ENCODE peak calls at places on chromosomes 6 and 20, in ten cellular contexts. D is iPS DF 6.9; G is CD4-positive, alpha-beta memory T cell; P is heart right ventricle; E is GM23338; H is psoas muscle; Y is mesendoderm; U is GM23248; M is epithelial cell of prostate; O is small intestine. K is an unnamed sample.

GRCh38 chr20:36093025-36093803 is 61.3 kb upstream of the EPB41L1 start:
- DNase-seq in Y (no peak), P (peak), D (no peak), E (no peak), O (peak), U (peak), M (no peak), H (peak), G (peak), K (no peak)

GRCh38 chr20:50286609-50287008 is 96.0 kb downstream of the CEBPB start:
- DNase-seq in O (no peak), D (no peak), Y (peak), P (no peak), M (no peak), U (peak), H (peak), G (no peak), E (no peak), K (peak)

GRCh38 chr6:153056308-153056707 is 53.8 kb upstream of the MTRF1L start:
- DNase-seq in G (no peak), Y (peak), E (no peak), M (no peak), H (no peak), O (no peak), P (no peak), U (no peak), D (no peak), K (no peak)

GRCh38 chr6:86331265-86331840 is 606.0 kb upstream of the HTR1E start:
- DNase-seq in E (no peak), D (no peak), P (no peak), H (no peak), U (no peak), G (no peak), Y (peak), O (no peak), M (no peak), K (no peak)

GRCh38 chr20:55701467-55701866 is 303.9 kb downstream of the CBLN4 start:
- DNase-seq in G (no peak), O (no peak), U (no peak), E (no peak), Y (no peak), D (no peak), H (no peak), M (no peak), P (no peak), K (no peak)

GRCh38 chr20:63163596-63164560 is 52.1 kb downstream of the YTHDF1 start:
- DNase-seq in O (no peak), M (no peak), D (no peak), Y (no peak), H (peak), G (no peak), P (peak), E (no peak), U (no peak), K (no peak)

GRCh38 chr6:127933852-127934840 is 33.3 kb upstream of the THEMIS start:
- DNase-seq in M (no peak), U (no peak), E (no peak), P (no peak), H (no peak), Y (peak), O (peak), G (peak), D (no peak), K (no peak)

GRCh38 chr6:125989631-125990030 is 3.3 kb downstream of the TRMT11 start:
- DNase-seq in H (no peak), Y (peak), E (peak), M (no peak), P (no peak), G (no peak), D (no peak), O (peak), U (no peak), K (no peak)

GRCh38 chr6:41581381-41581991 is 35.3 kb downstream of the FOXP4 start:
- DNase-seq in H (peak), O (no peak), G (no peak), U (peak), M (no peak), P (peak), Y (no peak), D (no peak), E (no peak), K (peak)

GRCh38 chr20:7744411-7744810 is 195.8 kb downstream of the HAO1 start:
- DNase-seq in G (no peak), Y (peak), E (no peak), H (no peak), P (no peak), O (no peak), M (peak), U (peak), D (no peak), K (peak)

GRCh38 chr6:11198663-11199603 is 33.5 kb downstream of the NEDD9 start:
- DNase-seq in G (peak), P (no peak), H (no peak), M (no peak), Y (no peak), O (no peak), E (no peak), U (no peak), D (no peak), K (no peak)

GRCh38 chr6:31114540-31114876 is at the start of gene PSORS1C1:
- DNase-seq in U (peak), D (no peak), Y (peak), G (no peak), E (peak), M (peak), H (peak), P (peak), O (peak), K (peak)

GRCh38 chr6:38143191-38144154 is 323.9 kb downstream of the ZFAND3 start:
- DNase-seq in O (no peak), Y (no peak), H (no peak), E (no peak), U (no peak), G (no peak), P (no peak), M (no peak), D (no peak), K (no peak)

GRCh38 chr20:64047968-64048401 is 1.5 kb downstream of the SOX18 start:
- DNase-seq in P (no peak), U (no peak), Y (no peak), E (peak), D (no peak), M (no peak), O (no peak), G (no peak), H (no peak), K (no peak)

GRCh38 chr6:90066715-90067114 is 172.4 kb downstream of the GJA10 start:
- DNase-seq in E (no peak), D (no peak), O (no peak), G (no peak), P (no peak), U (peak), Y (no peak), H (no peak), M (no peak), K (no peak)

GRCh38 chr6:17881085-17881883 is 106.2 kb downstream of the KIF13A start:
- DNase-seq in D (no peak), G (no peak), H (no peak), E (no peak), M (no peak), O (no peak), U (no peak), P (peak), Y (no peak), K (no peak)

GRCh38 chr20:38941726-38942389 is 15.6 kb downstream of the FAM83D start:
- DNase-seq in P (no peak), E (no peak), H (no peak), O (peak), G (no peak), Y (no peak), M (no peak), D (no peak), U (no peak), K (no peak)

GRCh38 chr6:31534521-31535040 is 5.8 kb downstream of the MCCD1 start:
- DNase-seq in E (no peak), H (no peak), G (no peak), P (no peak), Y (no peak), D (no peak), M (no peak), U (no peak), O (no peak), K (no peak)

GRCh38 chr6:122126894-122127293 is 272.6 kb upstream of the HSF2 start:
- DNase-seq in E (no peak), H (no peak), G (no peak), U (no peak), Y (no peak), D (no peak), M (no peak), P (no peak), O (no peak), K (no peak)

GRCh38 chr6:40954446-40955180 is 84.4 kb downstream of the UNC5CL start:
- DNase-seq in D (no peak), Y (no peak), U (no peak), H (no peak), O (no peak), M (no peak), E (no peak), P (no peak), G (no peak), K (no peak)

GRCh38 chr6:85421963-85422362 is 27.9 kb upstream of the NT5E start:
- DNase-seq in O (no peak), D (no peak), H (no peak), U (peak), P (no peak), M (no peak), Y (no peak), E (no peak), G (no peak), K (no peak)

GRCh38 chr6:159017757-159018559 is 18.0 kb upstream of the RSPH3 start:
- DNase-seq in D (no peak), Y (no peak), P (no peak), U (no peak), H (no peak), O (no peak), G (no peak), M (no peak), E (no peak), K (no peak)

GRCh38 chr6:168163096-168163731 is 84.2 kb upstream of the FRMD1 start:
- DNase-seq in H (no peak), D (no peak), P (no peak), U (no peak), G (no peak), Y (no peak), E (no peak), M (no peak), O (no peak), K (no peak)

GRCh38 chr20:13261460-13262301 is 40.6 kb downstream of the ISM1 start:
- DNase-seq in E (peak), O (peak), U (peak), D (peak), G (peak), Y (peak), M (no peak), P (peak), H (peak), K (peak)

GRCh38 chr6:152233547-152234320 is 403.4 kb downstream of the SYNE1 start:
- DNase-seq in G (peak), O (no peak), M (no peak), P (no peak), U (no peak), Y (no peak), H (no peak), D (no peak), E (no peak), K (no peak)

GRCh38 chr6:166237611-166238010 is 70.0 kb upstream of the TBXT start:
- DNase-seq in P (no peak), G (no peak), M (no peak), U (peak), O (no peak), Y (peak), E (no peak), H (no peak), D (no peak), K (no peak)

GRCh38 chr6:136594671-136595070 is 44.4 kb upstream of the MAP7 start:
- DNase-seq in G (no peak), U (no peak), O (no peak), Y (no peak), E (no peak), H (no peak), M (no peak), P (no peak), D (no peak), K (no peak)

GRCh38 chr6:36132221-36132895 is 2.0 kb downstream of the MAPK13 start:
- DNase-seq in H (no peak), Y (peak), E (no peak), O (no peak), U (no peak), P (no peak), D (no peak), G (no peak), M (no peak), K (no peak)

GRCh38 chr6:118309337-118310093 is 238.6 kb upstream of the PLN start:
- DNase-seq in E (no peak), G (no peak), D (no peak), P (no peak), H (no peak), O (no peak), Y (no peak), M (no peak), U (no peak), K (no peak)

GRCh38 chr6:27297857-27298730 is 14.0 kb downstream of the POM121L2 start:
- DNase-seq in O (no peak), U (peak), P (no peak), M (no peak), E (peak), D (no peak), G (no peak), Y (peak), H (no peak), K (no peak)

GRCh38 chr6:6622557-6622956 is 34.0 kb downstream of the LY86 start:
- DNase-seq in G (no peak), M (no peak), H (no peak), O (no peak), P (no peak), U (no peak), Y (no peak), E (no peak), D (no peak), K (no peak)

GRCh38 chr6:96301023-96301422 is 220.6 kb upstream of the UFL1 start:
- DNase-seq in P (no peak), E (no peak), U (no peak), M (no peak), Y (peak), O (no peak), G (no peak), D (no peak), H (no peak), K (no peak)

GRCh38 chr20:3818155-3819151 is 1.9 kb upstream of the AP5S1 start:
- DNase-seq in Y (peak), O (peak), G (no peak), U (peak), D (no peak), H (peak), M (no peak), P (no peak), E (peak), K (peak)

DNA sequence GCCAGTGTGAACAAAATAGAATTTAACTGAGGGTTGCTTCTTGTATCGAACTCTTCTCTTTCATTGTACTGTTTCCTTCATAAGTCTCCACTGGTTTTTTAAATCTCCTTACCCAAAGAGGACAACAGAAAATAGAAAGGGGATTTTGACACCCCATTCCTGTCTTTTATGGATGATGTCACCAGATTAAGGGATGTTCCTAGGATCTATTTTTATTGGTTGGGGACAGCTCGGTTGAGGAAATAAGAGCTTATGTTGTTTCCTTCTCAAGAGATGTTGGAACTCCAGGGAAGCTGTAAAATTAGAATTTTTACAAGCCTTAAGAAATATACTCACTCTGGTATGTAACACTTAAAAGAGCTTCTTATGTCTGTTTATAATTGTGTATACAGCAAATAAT is 171.5 kb downstream of the PHF3 start:
- DNase-seq in U (no peak), O (no peak), H (no peak), G (no peak), P (no peak), D (no peak), E (no peak), M (no peak), Y (no peak), K (no peak)
- H3K27ac ChIP-seq in U (peak), O (no peak), H (peak), G (no peak), P (no peak), D (no peak), E (no peak), M (peak), Y (no peak), K (no peak)

GRCh38 chr6:139338845-139339244 is 35.6 kb downstream of the CITED2 start:
- DNase-seq in G (no peak), E (no peak), O (no peak), U (peak), M (no peak), D (no peak), P (no peak), Y (no peak), H (no peak), K (no peak)
- H3K27ac ChIP-seq in G (no peak), E (no peak), O (no peak), U (peak), M (no peak), D (no peak), P (no peak), Y (no peak), H (peak), K (no peak)

DNA sequence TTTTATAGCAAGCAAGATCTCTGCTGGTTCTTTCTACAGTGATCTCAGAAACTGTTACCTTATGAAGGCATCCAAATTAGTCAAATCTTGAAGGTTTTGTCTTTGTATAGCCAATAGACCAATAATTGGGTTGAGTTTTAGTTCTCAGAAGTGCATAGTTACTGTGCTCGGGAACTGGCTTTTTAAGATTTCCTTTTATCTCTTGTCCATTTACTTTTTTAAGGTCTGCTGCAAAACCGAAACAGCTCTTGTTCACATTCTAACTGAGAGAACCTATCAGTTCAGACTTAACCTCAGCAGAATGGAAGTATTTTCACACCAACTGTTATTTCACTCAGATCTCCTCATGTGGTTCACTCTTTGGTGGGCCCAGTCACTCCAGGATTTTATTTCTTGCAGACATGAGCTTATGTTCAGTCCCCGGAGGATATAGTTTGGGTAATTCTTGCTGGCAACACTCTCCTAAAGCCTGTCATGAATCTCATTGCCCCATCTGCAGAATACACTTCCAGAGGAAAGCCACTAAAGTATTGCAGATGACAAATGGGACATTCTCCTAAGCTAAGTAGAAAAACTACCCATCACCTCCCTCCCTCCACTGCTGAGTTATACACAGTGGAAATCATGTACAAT is 55.6 kb downstream of the TPBG start:
- DNase-seq in U (peak), P (no peak), H (no peak), O (no peak), M (no peak), E (no peak), D (no peak), G (no peak), Y (no peak), K (no peak)
- H3K27ac ChIP-seq in U (no peak), P (no peak), H (no peak), O (no peak), M (no peak), E (no peak), D (no peak), G (no peak), Y (no peak), K (no peak)

GRCh38 chr6:143678980-143679379 is 1.2 kb downstream of the PHACTR2 start:
- DNase-seq in D (no peak), O (no peak), P (no peak), H (no peak), E (no peak), M (no peak), Y (peak), G (no peak), U (no peak), K (no peak)

GRCh38 chr6:143680157-143680556 is 2.4 kb downstream of the PHACTR2 start:
- DNase-seq in E (no peak), P (no peak), H (no peak), G (no peak), Y (peak), U (peak), M (no peak), D (no peak), O (no peak), K (no peak)

GRCh38 chr6:143676437-143677045 is 1.2 kb upstream of the PHACTR2 start:
- DNase-seq in M (no peak), E (peak), G (no peak), Y (peak), O (no peak), H (no peak), P (no peak), U (peak), D (no peak), K (no peak)

GRCh38 chr6:143677577-143677890 is 231 bp upstream of the PHACTR2 start:
- DNase-seq in Y (no peak), H (no peak), D (no peak), O (no peak), G (no peak), P (no peak), E (no peak), M (no peak), U (no peak), K (no peak)

DNA sequence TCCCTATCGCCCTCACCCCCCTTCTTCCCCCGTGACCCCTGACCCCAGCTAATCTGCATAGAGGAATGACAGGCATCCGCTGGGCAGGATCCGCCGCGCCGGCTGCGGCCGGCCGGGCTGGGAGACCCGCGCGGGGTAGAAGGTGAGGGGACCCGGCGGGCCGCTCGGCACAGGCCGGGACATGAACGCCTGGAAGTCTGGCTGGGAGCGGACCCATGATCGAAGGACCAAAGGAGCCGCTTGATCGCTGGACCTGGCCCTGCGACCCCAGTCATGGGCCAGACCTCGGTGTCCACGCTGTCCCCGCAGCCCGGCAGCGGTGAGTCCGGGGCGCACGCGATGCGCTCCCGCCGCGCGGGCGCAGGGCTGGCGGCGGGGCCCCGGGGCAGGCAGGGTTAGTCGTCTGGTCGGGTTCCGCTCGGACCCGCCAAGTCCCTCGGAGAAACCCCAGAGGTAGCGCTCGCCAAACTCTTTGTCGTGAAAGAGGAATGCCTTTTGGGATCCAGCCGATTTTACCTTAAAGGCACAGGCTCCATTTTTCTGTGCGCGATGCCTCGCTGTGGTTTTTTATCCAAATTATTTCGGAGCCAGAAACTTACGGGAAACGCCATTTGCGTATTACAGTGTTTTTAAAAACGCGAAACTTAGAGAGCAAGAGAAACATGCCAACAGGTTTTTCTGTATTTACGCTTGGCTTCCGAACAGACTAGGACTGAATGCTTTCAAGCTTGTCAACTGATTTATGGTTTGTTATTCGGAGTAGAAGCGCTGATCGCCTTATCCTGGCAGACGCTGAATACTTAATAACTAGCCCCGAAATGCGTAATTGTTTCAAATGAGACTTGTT is at the start of gene PHACTR2:
- DNase-seq in G (peak), Y (peak), O (peak), D (no peak), P (peak), U (peak), M (no peak), E (peak), H (peak), K (peak)
- H3K27ac ChIP-seq in G (no peak), Y (peak), O (peak), D (no peak), P (peak), U (peak), M (peak), E (peak), H (peak), K (peak)

DNA sequence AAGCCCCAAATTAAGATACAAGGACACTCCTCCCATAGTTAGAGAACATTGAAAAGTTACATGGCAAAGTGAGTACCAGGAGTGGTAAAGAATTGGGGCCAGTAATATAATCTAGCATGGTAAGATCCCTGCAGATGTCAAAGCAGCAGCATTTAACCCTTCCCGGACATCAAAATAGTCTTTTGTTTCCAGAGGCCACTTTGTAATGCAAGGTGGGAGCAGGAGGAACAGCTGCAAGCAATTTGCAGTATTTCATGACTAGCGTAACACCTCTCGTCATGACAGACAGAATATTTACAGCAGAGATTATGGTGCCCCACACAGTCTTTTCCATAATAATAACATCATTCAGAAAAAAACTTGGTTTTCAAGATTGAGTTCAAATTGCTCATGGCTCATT is 123.2 kb upstream of the VGLL2 start:
- DNase-seq in P (no peak), Y (no peak), D (no peak), U (no peak), O (no peak), M (no peak), G (no peak), H (no peak), E (peak), K (no peak)
- H3K27ac ChIP-seq in P (no peak), Y (no peak), D (no peak), U (no peak), O (no peak), M (no peak), G (no peak), H (peak), E (no peak), K (no peak)